ENCODE peak calls at places on chromosome 1, in four cellular contexts. G, Y, F and H are unnamed samples.

GRCh38 chr1:156859523-156860112 is 701 bp upstream of the INSRR start:
- DNase-seq in G (no peak), Y (peak; percentile 61), F (peak; percentile 25), H (no peak)

GRCh38 chr1:13517193-13517812 is 3.5 kb upstream of the LRRC38 start:
- DNase-seq in G (no peak), Y (peak; percentile 30), F (no peak), H (no peak)

GRCh38 chr1:81703352-81703735 is 97.4 kb upstream of the ADGRL2 start:
- DNase-seq in G (no peak), Y (no peak), F (no peak), H (no peak)

GRCh38 chr1:110554871-110555801 is 36.2 kb upstream of the KCNA10 start:
- DNase-seq in G (no peak), Y (peak; percentile 89), F (peak; percentile 53), H (no peak)

GRCh38 chr1:214473392-214473791 is 78.0 kb downstream of the PTPN14 start:
- DNase-seq in G (no peak), Y (no peak), F (no peak), H (no peak)

GRCh38 chr1:9798236-9799130 is 25.3 kb downstream of the CLSTN1 start:
- DNase-seq in G (no peak), Y (no peak), F (no peak), H (no peak)

GRCh38 chr1:3745590-3746381 is 6.5 kb upstream of the CCDC27 start:
- DNase-seq in G (no peak), Y (no peak), F (no peak), H (peak; percentile 59)

GRCh38 chr1:64624859-64625258 is 120.0 kb upstream of the RAVER2 start:
- DNase-seq in G (no peak), Y (peak; percentile 28), F (no peak), H (no peak)

GRCh38 chr1:182789138-182790076 is at the start of gene NPL:
- DNase-seq in G (no peak), Y (peak; percentile 95), F (peak; percentile 85), H (peak; percentile 83)

GRCh38 chr1:25031966-25032667 is 102.0 kb upstream of the RUNX3 start:
- DNase-seq in G (no peak), Y (no peak), F (peak; percentile 81), H (no peak)

GRCh38 chr1:228037401-228038386 is 30.9 kb downstream of the WNT3A start:
- DNase-seq in G (no peak), Y (no peak), F (peak; percentile 60), H (peak; percentile 69)

GRCh38 chr1:95057361-95057760 is 15.4 kb downstream of the ALG14 start:
- DNase-seq in G (no peak), Y (no peak), F (no peak), H (no peak)

GRCh38 chr1:226603030-226603960 is 54.7 kb downstream of the STUM start:
- DNase-seq in G (no peak), Y (no peak), F (peak; percentile 69), H (peak; percentile 88)

GRCh38 chr1:25723250-25723880 is 76.6 kb upstream of the SELENON start:
- DNase-seq in G (no peak), Y (no peak), F (no peak), H (no peak)

GRCh38 chr1:213274140-213274539 is 223.1 kb downstream of the RPS6KC1 start:
- DNase-seq in G (no peak), Y (no peak), F (no peak), H (no peak)

GRCh38 chr1:106883208-106883607 is 173.3 kb upstream of the PRMT6 start:
- DNase-seq in G (no peak), Y (no peak), F (no peak), H (no peak)

DNA sequence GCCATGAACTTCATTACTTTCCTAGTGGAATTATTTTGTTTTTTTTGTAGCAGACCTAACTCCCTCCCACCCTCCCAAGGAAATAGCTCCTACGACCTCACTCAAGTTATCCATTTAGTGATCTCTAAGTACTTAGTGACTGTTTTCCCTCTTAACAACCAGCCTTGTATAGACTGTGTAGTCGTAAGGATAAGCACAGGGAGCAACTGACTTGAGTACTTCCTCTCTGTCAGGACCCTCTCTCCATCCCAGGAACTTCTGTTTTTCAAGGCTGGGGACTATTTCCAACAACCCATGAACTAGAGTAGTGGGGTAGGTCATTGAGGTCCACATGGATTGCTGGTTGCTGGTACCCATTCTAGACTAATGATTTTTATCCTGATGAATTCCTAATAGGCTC is 1.9 kb downstream of the AGO1 start:
- DNase-seq in G (no peak), Y (no peak), F (no peak), H (no peak)
- TF ChIP-seq POLR2AphosphoS5 in G (no peak), Y (no peak), F (no peak), H (no peak)

GRCh38 chr1:5634893-5635292 is 357.3 kb downstream of the NPHP4 start:
- DNase-seq in G (no peak), Y (no peak), F (no peak), H (peak; percentile 37)

GRCh38 chr1:5632814-5633213 is 359.4 kb downstream of the NPHP4 start:
- DNase-seq in G (no peak), Y (no peak), F (no peak), H (no peak)

GRCh38 chr1:5628416-5628815 is 363.8 kb downstream of the NPHP4 start:
- DNase-seq in G (no peak), Y (no peak), F (no peak), H (no peak)

GRCh38 chr1:5637171-5637570 is 355.1 kb downstream of the NPHP4 start:
- DNase-seq in G (no peak), Y (peak; percentile 48), F (peak; percentile 26), H (peak; percentile 61)

DNA sequence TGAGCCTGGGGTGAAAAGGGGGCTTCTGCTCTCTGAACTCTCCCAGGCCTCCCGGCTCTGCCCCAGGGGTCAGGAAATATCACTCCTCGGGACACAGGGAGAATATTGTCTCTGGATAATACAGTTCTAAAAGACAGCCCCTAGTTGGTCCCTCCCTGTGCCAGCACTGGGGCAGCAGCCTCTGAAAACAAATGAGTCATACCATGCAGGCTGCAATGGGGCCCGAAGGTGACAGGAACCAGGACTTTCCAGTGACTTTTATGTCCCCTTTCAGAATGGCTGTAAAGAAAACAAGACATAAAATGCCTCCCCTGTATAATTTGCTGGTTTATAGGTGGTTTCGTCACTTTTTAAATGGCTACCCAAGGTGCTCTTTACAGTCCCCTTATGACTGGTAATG is 360.0 kb downstream of the NPHP4 start:
- DNase-seq in G (no peak), Y (no peak), F (no peak), H (no peak)
- H3K4me3 ChIP-seq in G (no peak overlapping the region), Y (no peak overlapping the region), F (no peak overlapping the region), H (no peak overlapping the region)

GRCh38 chr1:150560011-150560438 is 10.8 kb downstream of the ADAMTSL4 start:
- DNase-seq in G (no peak), Y (peak; percentile 92), F (peak; percentile 85), H (peak; percentile 88)

GRCh38 chr1:150562384-150563339 is 13.5 kb downstream of the ADAMTSL4 start:
- DNase-seq in G (no peak), Y (no peak), F (peak; percentile 51), H (no peak)

GRCh38 chr1:150561830-150562367 is 12.7 kb downstream of the ADAMTSL4 start:
- DNase-seq in G (peak; percentile 80), Y (peak; percentile 86), F (peak; percentile 95), H (peak; percentile 97)

GRCh38 chr1:150560576-150560975 is 11.4 kb downstream of the ADAMTSL4 start:
- DNase-seq in G (no peak), Y (no peak), F (no peak), H (no peak)

DNA sequence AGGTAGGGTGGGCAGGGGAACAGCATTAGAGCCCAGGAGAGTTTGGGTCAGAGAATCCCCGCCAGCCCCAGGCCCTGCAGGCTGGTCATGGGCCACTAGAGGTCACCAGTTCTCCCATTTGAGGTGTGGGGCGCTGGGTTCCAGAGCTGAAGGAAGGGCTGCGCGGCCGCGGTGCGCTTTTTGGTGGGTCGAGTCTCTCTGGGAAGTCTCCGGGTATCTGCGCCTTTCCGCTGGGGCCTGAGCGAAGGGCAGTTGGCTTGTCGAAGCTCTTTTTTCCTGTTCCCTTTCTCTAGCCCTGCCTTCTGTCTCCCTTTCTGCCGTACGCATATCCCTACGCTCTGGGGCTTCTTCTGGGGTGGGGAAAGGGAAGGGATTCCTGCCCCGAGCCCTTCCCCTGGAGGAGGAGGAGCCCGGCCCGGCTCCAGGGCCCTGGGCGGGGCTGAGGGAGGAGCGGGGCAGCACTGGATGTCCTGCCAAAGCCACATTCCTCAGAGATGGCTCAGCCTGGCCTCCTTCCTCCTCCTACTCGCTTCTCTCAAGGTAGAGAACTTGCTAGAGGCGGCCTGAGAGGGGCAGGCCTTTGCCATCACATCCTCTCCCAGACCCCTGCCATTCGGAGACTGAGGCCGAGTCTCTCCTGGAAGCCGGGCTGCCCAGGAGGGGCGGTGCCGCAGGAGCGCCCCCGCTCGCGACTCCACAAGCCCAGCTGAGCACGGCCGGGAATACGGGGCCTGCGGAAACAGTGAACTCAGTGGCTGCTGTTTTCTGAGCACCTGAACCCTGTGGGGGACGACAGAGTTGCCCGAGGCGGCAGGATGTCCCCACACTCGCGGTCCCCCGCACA is 12.0 kb downstream of the ADAMTSL4 start:
- DNase-seq in G (peak; percentile 92), Y (peak; percentile 91), F (peak; percentile 96), H (peak; percentile 97)
- TF ChIP-seq EP300 in G (no peak), Y (no peak), F (peak; percentile 82), H (peak; percentile 81)

GRCh38 chr1:11963622-11964021 is 16.6 kb upstream of the MFN2 start:
- DNase-seq in G (no peak), Y (no peak), F (no peak), H (no peak)

GRCh38 chr1:11961230-11961629 is 19.0 kb upstream of the MFN2 start:
- DNase-seq in G (no peak), Y (no peak), F (no peak), H (no peak)

GRCh38 chr1:11960276-11960675 is 20.0 kb upstream of the MFN2 start:
- DNase-seq in G (no peak), Y (no peak), F (no peak), H (no peak)

GRCh38 chr1:11957891-11958290 is 22.4 kb upstream of the MFN2 start:
- DNase-seq in G (no peak), Y (no peak), F (no peak), H (no peak)

DNA sequence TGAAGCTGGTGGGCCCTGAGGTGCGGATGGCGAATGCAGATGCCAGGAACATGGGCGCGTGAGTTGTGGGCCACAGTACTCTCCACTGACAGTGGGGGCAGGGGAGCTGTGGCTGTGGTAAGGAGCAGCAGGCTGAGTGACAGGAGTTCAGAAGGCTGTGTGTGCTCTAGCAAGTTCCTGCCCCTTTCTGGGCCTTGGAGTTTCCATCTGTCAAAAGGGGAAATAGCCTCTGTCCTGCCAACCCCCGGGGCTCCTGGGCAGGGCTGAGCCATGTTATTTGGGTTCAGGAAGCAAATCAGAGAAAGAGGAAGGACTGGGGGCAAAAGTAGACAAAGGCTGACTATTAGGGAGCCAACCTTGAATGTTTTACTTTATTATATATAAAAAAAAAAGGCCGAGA is 19.5 kb upstream of the MFN2 start:
- DNase-seq in G (no peak), Y (no peak), F (no peak), H (no peak)
- TF ChIP-seq POLR2AphosphoS5 in G (no peak), Y (no peak), F (no peak), H (no peak)

DNA sequence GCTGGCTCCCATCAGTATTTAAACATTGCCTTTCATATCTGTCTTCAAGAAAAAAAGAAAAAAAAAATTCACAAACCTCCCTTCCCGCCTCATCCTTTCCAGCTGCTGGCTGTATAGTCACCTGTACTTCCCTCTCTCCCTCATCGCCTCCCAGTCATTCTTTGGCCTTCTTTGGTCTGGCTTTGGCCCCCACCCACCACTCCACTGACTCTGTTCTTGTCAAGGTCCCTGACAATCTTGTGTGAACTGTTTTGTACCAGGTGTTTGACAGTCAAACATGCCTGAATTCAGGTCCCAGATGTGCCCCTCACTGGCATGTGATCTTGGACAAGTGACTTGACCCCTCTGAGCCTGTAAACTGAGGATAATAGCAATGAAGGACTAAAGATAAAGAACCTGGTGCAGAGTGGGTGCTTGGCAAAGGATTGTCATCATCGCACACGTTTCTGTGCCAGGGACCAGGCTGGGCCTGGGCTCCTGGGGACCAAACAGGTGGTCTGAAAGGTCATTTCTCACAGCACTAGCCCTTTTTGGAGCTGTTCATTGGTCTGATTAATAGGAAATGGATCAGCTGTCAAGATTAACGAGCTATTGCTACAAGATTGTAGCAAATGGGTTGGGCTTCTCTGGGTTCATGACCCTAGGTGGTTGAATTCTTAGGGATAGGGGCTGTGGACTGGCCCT is 21.5 kb downstream of the PTPRF start:
- DNase-seq in G (no peak), Y (no peak), F (no peak), H (no peak)
- H3K4me3 ChIP-seq in G (no peak overlapping the region), Y (no peak overlapping the region), F (no peak overlapping the region), H (no peak overlapping the region)